ENCODE peak calls at places on chromosomes 3 and 15, in ten cellular contexts. One of them, this sample, is unnamed.

GRCh38 chr3:50260027-50260941 is 8.7 kb upstream of the SEMA3B start:
- DNase-seq in gastrocnemius medialis: peak
- DNase-seq in GM23338: peak
- DNase-seq in ACHN: peak
- DNase-seq in endothelial cell of umbilical vein: peak
- DNase-seq in DMS153: peak
- DNase-seq in memory B cell: peak
- DNase-seq in activated T-helper 1 cell treated with anti-CD3 and anti-CD28 coated beads, Interleukin-2, amount 50 U/mL, for 16 hours: peak
- DNase-seq in lower lobe of right lung: peak
- DNase-seq in stimulated activated CD8-positive, alpha-beta memory T cell treated with anti-CD3 and anti-CD28 coated beads, Interleukin-15, amount 100 ng/mL, for 1 hour: peak
- DNase-seq in this sample: no peak

GRCh38 chr3:87148020-87148419 is 79.1 kb upstream of the CHMP2B start:
- DNase-seq in activated T-helper 1 cell treated with anti-CD3 and anti-CD28 coated beads, Interleukin-2, amount 50 U/mL, for 16 hours: no peak
- DNase-seq in gastrocnemius medialis: no peak
- DNase-seq in GM23338: no peak
- DNase-seq in lower lobe of right lung: no peak
- DNase-seq in memory B cell: no peak
- DNase-seq in ACHN: no peak
- DNase-seq in endothelial cell of umbilical vein: no peak
- DNase-seq in stimulated activated CD8-positive, alpha-beta memory T cell treated with anti-CD3 and anti-CD28 coated beads, Interleukin-15, amount 100 ng/mL, for 1 hour: no peak
- DNase-seq in DMS153: no peak
- DNase-seq in this sample: no peak

GRCh38 chr3:10137178-10137577 is 4.4 kb upstream of the VHL start:
- DNase-seq in activated T-helper 1 cell treated with anti-CD3 and anti-CD28 coated beads, Interleukin-2, amount 50 U/mL, for 16 hours: no peak
- DNase-seq in lower lobe of right lung: no peak
- DNase-seq in stimulated activated CD8-positive, alpha-beta memory T cell treated with anti-CD3 and anti-CD28 coated beads, Interleukin-15, amount 100 ng/mL, for 1 hour: no peak
- DNase-seq in gastrocnemius medialis: no peak
- DNase-seq in GM23338: no peak
- DNase-seq in ACHN: no peak
- DNase-seq in DMS153: no peak
- DNase-seq in endothelial cell of umbilical vein: no peak
- DNase-seq in memory B cell: no peak
- DNase-seq in this sample: no peak

GRCh38 chr15:84022516-84022915 is 213.1 kb upstream of the GOLGA6L4 start:
- DNase-seq in activated T-helper 1 cell treated with anti-CD3 and anti-CD28 coated beads, Interleukin-2, amount 50 U/mL, for 16 hours: no peak
- DNase-seq in memory B cell: no peak
- DNase-seq in ACHN: no peak
- DNase-seq in GM23338: no peak
- DNase-seq in stimulated activated CD8-positive, alpha-beta memory T cell treated with anti-CD3 and anti-CD28 coated beads, Interleukin-15, amount 100 ng/mL, for 1 hour: no peak
- DNase-seq in endothelial cell of umbilical vein: no peak
- DNase-seq in lower lobe of right lung: no peak
- DNase-seq in DMS153: no peak
- DNase-seq in gastrocnemius medialis: no peak
- DNase-seq in this sample: no peak

GRCh38 chr15:51119120-51119519 is 24.4 kb upstream of the TNFAIP8L3 start:
- DNase-seq in lower lobe of right lung: no peak
- DNase-seq in endothelial cell of umbilical vein: no peak
- DNase-seq in activated T-helper 1 cell treated with anti-CD3 and anti-CD28 coated beads, Interleukin-2, amount 50 U/mL, for 16 hours: no peak
- DNase-seq in memory B cell: no peak
- DNase-seq in gastrocnemius medialis: no peak
- DNase-seq in stimulated activated CD8-positive, alpha-beta memory T cell treated with anti-CD3 and anti-CD28 coated beads, Interleukin-15, amount 100 ng/mL, for 1 hour: no peak
- DNase-seq in DMS153: no peak
- DNase-seq in GM23338: no peak
- DNase-seq in ACHN: no peak
- DNase-seq in this sample: no peak

GRCh38 chr3:138916824-138917223 is 30.1 kb downstream of the FOXL2 start:
- DNase-seq in memory B cell: no peak
- DNase-seq in gastrocnemius medialis: no peak
- DNase-seq in ACHN: no peak
- DNase-seq in endothelial cell of umbilical vein: no peak
- DNase-seq in DMS153: no peak
- DNase-seq in GM23338: no peak
- DNase-seq in stimulated activated CD8-positive, alpha-beta memory T cell treated with anti-CD3 and anti-CD28 coated beads, Interleukin-15, amount 100 ng/mL, for 1 hour: no peak
- DNase-seq in lower lobe of right lung: peak
- DNase-seq in activated T-helper 1 cell treated with anti-CD3 and anti-CD28 coated beads, Interleukin-2, amount 50 U/mL, for 16 hours: no peak
- DNase-seq in this sample: no peak

GRCh38 chr3:55491296-55491816 is 4.2 kb upstream of the WNT5A start:
- DNase-seq in lower lobe of right lung: no peak
- DNase-seq in GM23338: no peak
- DNase-seq in memory B cell: no peak
- DNase-seq in activated T-helper 1 cell treated with anti-CD3 and anti-CD28 coated beads, Interleukin-2, amount 50 U/mL, for 16 hours: no peak
- DNase-seq in gastrocnemius medialis: no peak
- DNase-seq in ACHN: no peak
- DNase-seq in stimulated activated CD8-positive, alpha-beta memory T cell treated with anti-CD3 and anti-CD28 coated beads, Interleukin-15, amount 100 ng/mL, for 1 hour: no peak
- DNase-seq in DMS153: no peak
- DNase-seq in endothelial cell of umbilical vein: peak
- DNase-seq in this sample: no peak

GRCh38 chr3:134366928-134367352 is 7.3 kb downstream of the AMOTL2 start:
- DNase-seq in ACHN: no peak
- DNase-seq in GM23338: no peak
- DNase-seq in activated T-helper 1 cell treated with anti-CD3 and anti-CD28 coated beads, Interleukin-2, amount 50 U/mL, for 16 hours: no peak
- DNase-seq in memory B cell: no peak
- DNase-seq in gastrocnemius medialis: peak
- DNase-seq in DMS153: no peak
- DNase-seq in stimulated activated CD8-positive, alpha-beta memory T cell treated with anti-CD3 and anti-CD28 coated beads, Interleukin-15, amount 100 ng/mL, for 1 hour: no peak
- DNase-seq in lower lobe of right lung: no peak
- DNase-seq in endothelial cell of umbilical vein: peak
- DNase-seq in this sample: no peak

GRCh38 chr15:31338318-31338878 is 11.8 kb downstream of the KLF13 start:
- DNase-seq in ACHN: no peak
- DNase-seq in GM23338: no peak
- DNase-seq in lower lobe of right lung: peak
- DNase-seq in gastrocnemius medialis: no peak
- DNase-seq in stimulated activated CD8-positive, alpha-beta memory T cell treated with anti-CD3 and anti-CD28 coated beads, Interleukin-15, amount 100 ng/mL, for 1 hour: no peak
- DNase-seq in memory B cell: no peak
- DNase-seq in activated T-helper 1 cell treated with anti-CD3 and anti-CD28 coated beads, Interleukin-2, amount 50 U/mL, for 16 hours: no peak
- DNase-seq in endothelial cell of umbilical vein: no peak
- DNase-seq in DMS153: no peak
- DNase-seq in this sample: no peak

GRCh38 chr15:99845009-99845408 is 111.8 kb upstream of the LYSMD4 start:
- DNase-seq in DMS153: no peak
- DNase-seq in gastrocnemius medialis: no peak
- DNase-seq in endothelial cell of umbilical vein: no peak
- DNase-seq in memory B cell: no peak
- DNase-seq in ACHN: no peak
- DNase-seq in activated T-helper 1 cell treated with anti-CD3 and anti-CD28 coated beads, Interleukin-2, amount 50 U/mL, for 16 hours: no peak
- DNase-seq in GM23338: no peak
- DNase-seq in stimulated activated CD8-positive, alpha-beta memory T cell treated with anti-CD3 and anti-CD28 coated beads, Interleukin-15, amount 100 ng/mL, for 1 hour: no peak
- DNase-seq in lower lobe of right lung: no peak
- DNase-seq in this sample: no peak

This sample was measured in iPS DF 19.7.